ENCODE peak calls at places on chromosome 5, in six cellular contexts. M, Q, G, W, X and F are unnamed samples.

GRCh38 chr5:140205952-140206351 is 31.0 kb downstream of the CYSTM1 start:
- DNase-seq in M (no peak), G (no peak), Q (no peak), X (no peak), W (no peak), F (no peak)

GRCh38 chr5:121171834-121172233 is 679.8 kb upstream of the FTMT start:
- DNase-seq in X (no peak), M (no peak), W (no peak), G (no peak), Q (no peak), F (no peak)

GRCh38 chr5:122507581-122507980 is 195.5 kb downstream of the SNCAIP start:
- DNase-seq in W (no peak), Q (no peak), M (no peak), G (no peak), X (no peak), F (no peak)

GRCh38 chr5:87827561-87827960 is 414.8 kb upstream of the CCNH start:
- DNase-seq in Q (no peak), M (no peak), W (no peak), G (no peak), X (no peak), F (no peak)

GRCh38 chr5:180628827-180629702 is 20.3 kb downstream of the FLT4 start:
- DNase-seq in W (no peak), G (no peak), M (no peak), Q (no peak), X (no peak), F (no peak)

GRCh38 chr5:159097461-159098284 is 2.0 kb downstream of the EBF1 start:
- DNase-seq in M (no peak), Q (no peak), G (no peak), X (no peak), W (no peak), F (no peak)

GRCh38 chr5:125274938-125275759 is 528.7 kb upstream of the ZNF608 start:
- DNase-seq in Q (no peak), G (no peak), X (no peak), W (no peak), M (no peak), F (peak)

GRCh38 chr5:43000198-43000840 is 39.8 kb downstream of the ANXA2R start:
- DNase-seq in Q (peak), M (no peak), W (no peak), G (no peak), X (no peak), F (peak)

GRCh38 chr5:151068571-151069197 is 12.2 kb downstream of the TNIP1 start:
- DNase-seq in X (peak), M (no peak), G (no peak), Q (no peak), W (no peak), F (no peak)

GRCh38 chr5:153147891-153148623 is 342.4 kb upstream of the GRIA1 start:
- DNase-seq in G (peak), W (peak), Q (peak), M (no peak), X (peak), F (no peak)

GRCh38 chr5:9356306-9356942 is 189.5 kb downstream of the SEMA5A start:
- DNase-seq in Q (peak), X (no peak), M (no peak), G (no peak), W (no peak), F (no peak)

GRCh38 chr5:140023611-140024191 is 19.4 kb downstream of the NRG2 start:
- DNase-seq in X (no peak), W (no peak), M (no peak), G (no peak), Q (no peak), F (no peak)

GRCh38 chr5:141742866-141743651 is 61.0 kb upstream of the ARAP3 start:
- DNase-seq in M (no peak), W (no peak), Q (peak), G (no peak), X (no peak), F (no peak)

GRCh38 chr5:3854069-3854741 is 258.6 kb downstream of the IRX1 start:
- DNase-seq in M (no peak), W (no peak), Q (no peak), G (no peak), X (no peak), F (no peak)

GRCh38 chr5:74017112-74017511 is 391.1 kb downstream of the ARHGEF28 start:
- DNase-seq in M (no peak), X (peak), G (no peak), Q (no peak), W (no peak), F (no peak)

GRCh38 chr5:84239509-84239908 is 145.2 kb downstream of the EDIL3 start:
- DNase-seq in Q (no peak), X (no peak), M (no peak), G (no peak), W (no peak), F (no peak)

GRCh38 chr5:76893294-76893693 is 43.5 kb downstream of the S100Z start:
- DNase-seq in X (no peak), W (no peak), M (no peak), Q (no peak), G (no peak), F (no peak)

GRCh38 chr5:173639-174600 is 17.4 kb upstream of the LRRC14B start:
- DNase-seq in G (no peak), X (no peak), Q (no peak), W (no peak), M (no peak), F (no peak)

GRCh38 chr5:82792001-82792615 is 285.1 kb downstream of the TMEM167A start:
- DNase-seq in W (no peak), G (no peak), Q (no peak), X (no peak), M (no peak), F (no peak)

GRCh38 chr5:158869092-158869491 is 230.6 kb downstream of the EBF1 start:
- DNase-seq in M (no peak), G (no peak), X (no peak), Q (no peak), W (no peak), F (no peak)

GRCh38 chr5:124628721-124629596 is 117.5 kb downstream of the ZNF608 start:
- DNase-seq in M (no peak), G (no peak), Q (peak), X (no peak), W (no peak), F (no peak)

GRCh38 chr5:141605523-141606277 is 13.1 kb downstream of the DIAPH1 start:
- DNase-seq in W (no peak), M (peak), X (no peak), G (no peak), Q (no peak), F (no peak)

GRCh38 chr5:100647461-100648230 is 112.5 kb downstream of the FAM174A start:
- DNase-seq in M (no peak), G (no peak), X (peak), Q (peak), W (no peak), F (peak)

GRCh38 chr5:72722792-72723402 is 93.6 kb upstream of the TNPO1 start:
- DNase-seq in M (no peak), Q (no peak), W (no peak), G (no peak), X (no peak), F (no peak)